ENCODE peak calls at places on chromosomes 11 and 22, in five cellular contexts. W is H7; L is activated T-cell treated with anti-CD3 and anti-CD28 coated beads, Interleukin-2, amount 50 U/mL, for 72 hours; E is HT1080; V is fibroblast of mammary gland. X is an unnamed sample.
A peak's percentile ranks its signal among the peaks of the same experiment; 100 is the strongest.

GRCh38 chr11:96337541-96338530 is 5.2 kb downstream of the MAML2 start:
- DNase-seq in W (no peak), L (peak; percentile 49), E (no peak), V (peak; percentile 54), X (no peak)

GRCh38 chr11:45021692-45022130 is 71.0 kb upstream of the TP53I11 start:
- DNase-seq in W (peak; percentile 76), L (no peak), E (no peak), V (peak; percentile 85), X (peak; percentile 42)

GRCh38 chr11:130781906-130782305 is 134.4 kb downstream of the SNX19 start:
- DNase-seq in W (no peak), L (no peak), E (peak; percentile 66), V (peak; percentile 90), X (no peak)

GRCh38 chr11:83092488-83093384 is 21.0 kb upstream of the RAB30 start:
- DNase-seq in W (no peak), L (no peak), E (peak; percentile 34), V (no peak), X (peak; percentile 77)

GRCh38 chr11:67307545-67308001 is 4.2 kb downstream of the SSH3 start:
- DNase-seq in W (no peak), L (no peak), E (no peak), V (no peak), X (no peak)

GRCh38 chr11:102147632-102148031 is 37.4 kb downstream of the YAP1 start:
- DNase-seq in W (no peak), L (no peak), E (no peak), V (no peak), X (no peak)

GRCh38 chr11:35035894-35036408 is 103.0 kb upstream of the CD44 start:
- DNase-seq in W (no peak), L (no peak), E (peak; percentile 96), V (peak; percentile 99), X (no peak)

GRCh38 chr11:90849278-90849677 is 626.4 kb upstream of the CHORDC1 start:
- DNase-seq in W (no peak), L (no peak), E (peak; percentile 17), V (no peak), X (no peak)

GRCh38 chr11:44079376-44079775 is 13.3 kb downstream of the ACCS start:
- DNase-seq in W (no peak), L (no peak), E (no peak), V (no peak), X (no peak)

GRCh38 chr11:46238078-46238966 is 39.1 kb upstream of the CREB3L1 start:
- DNase-seq in W (peak; percentile 90), L (peak; percentile 74), E (peak; percentile 37), V (peak; percentile 65), X (no peak)

GRCh38 chr11:24588075-24588474 is 91.2 kb downstream of the LUZP2 start:
- DNase-seq in W (no peak), L (no peak), E (peak; percentile 85), V (peak; percentile 45), X (no peak)

GRCh38 chr11:99693941-99694492 is 673.3 kb downstream of the CNTN5 start:
- DNase-seq in W (no peak), L (no peak), E (peak; percentile 60), V (peak; percentile 66), X (no peak)

GRCh38 chr11:105468154-105468553 is 141.7 kb upstream of the GRIA4 start:
- DNase-seq in W (no peak), L (no peak), E (no peak), V (no peak), X (no peak)

GRCh38 chr11:17510507-17511206 is 33.6 kb downstream of the USH1C start:
- DNase-seq in W (no peak), L (no peak), E (no peak), V (no peak), X (no peak)

GRCh38 chr11:7927635-7928034 is 3.4 kb downstream of the OR10A6 start:
- DNase-seq in W (no peak), L (peak; percentile 2), E (peak; percentile 73), V (peak; percentile 59), X (no peak)

GRCh38 chr22:19057539-19057938 is 64.7 kb downstream of the DGCR2 start:
- DNase-seq in W (peak; percentile 9), L (no peak), E (no peak), V (no peak), X (no peak)

GRCh38 chr22:22408731-22409696 is 99.5 kb downstream of the ZNF280B start:
- DNase-seq in W (peak; percentile 73), L (peak; percentile 6), E (no peak), V (peak; percentile 17), X (peak; percentile 28)

GRCh38 chr22:39530692-39531331 is 1.7 kb downstream of the RPS19BP1 start:
- DNase-seq in W (peak; percentile 75), L (peak; percentile 18), E (peak; percentile 54), V (peak; percentile 56), X (peak; percentile 34)

GRCh38 chr11:110907629-110908028 is 195.4 kb upstream of the ARHGAP20 start:
- DNase-seq in W (no peak), L (no peak), E (peak; percentile 94), V (peak; percentile 98), X (peak; percentile 72)

GRCh38 chr11:32885556-32885955 is 7.1 kb upstream of the QSER1 start:
- DNase-seq in W (no peak), L (no peak), E (no peak), V (no peak), X (no peak)

GRCh38 chr11:79332017-79332416 is 108.8 kb downstream of the TENM4 start:
- DNase-seq in W (no peak), L (no peak), E (no peak), V (no peak), X (no peak)

GRCh38 chr11:65502274-65502851 is 3.5 kb downstream of the MALAT1 start:
- DNase-seq in W (no peak), L (no peak), E (peak; percentile 65), V (peak; percentile 49), X (peak; percentile 8)

GRCh38 chr11:91970604-91971003 is 254.0 kb upstream of the FAT3 start:
- DNase-seq in W (no peak), L (no peak), E (no peak), V (no peak), X (no peak)

GRCh38 chr11:103970850-103971249 is 65.6 kb upstream of the DDI1 start:
- DNase-seq in W (no peak), L (no peak), E (no peak), V (no peak), X (no peak)

GRCh38 chr11:36628765-36629199 is 30.7 kb upstream of the RAG2 start:
- DNase-seq in W (no peak), L (no peak), E (no peak), V (no peak), X (no peak)